ENCODE peak calls at places on chromosome X, in four cellular contexts. H is activated CD8-positive, alpha-beta memory T cell treated with anti-CD3 and anti-CD28 coated beads for 48 hours; P is midbrain; Z is RWPE2. I is an unnamed sample.

GRCh38 chrX:154018518-154019060 is 1.1 kb downstream of the IRAK1 start:
- DNase-seq in P (no peak), Z (no peak), H (no peak), I (no peak)

GRCh38 chrX:45591650-45592049 is 391.0 kb upstream of the DIPK2B start:
- DNase-seq in Z (no peak), H (no peak), P (no peak), I (no peak)

GRCh38 chrX:154827194-154827593 is 7.3 kb downstream of the SMIM9 start:
- DNase-seq in H (no peak), Z (no peak), P (no peak), I (no peak)

GRCh38 chrX:151228935-151229334 is 52.6 kb downstream of the GPR50 start:
- DNase-seq in P (no peak), H (no peak), Z (no peak), I (no peak)

GRCh38 chrX:39745782-39746181 is 352.0 kb downstream of the BCOR start:
- DNase-seq in H (no peak), Z (no peak), P (no peak), I (no peak)

GRCh38 chrX:18616688-18617087 is 55.2 kb downstream of the RS1 start:
- DNase-seq in P (no peak), Z (no peak), H (no peak), I (no peak)

GRCh38 chrX:6238576-6238975 is 9.9 kb upstream of the NLGN4X start:
- DNase-seq in P (no peak), H (no peak), Z (no peak), I (no peak)

GRCh38 chrX:4622768-4623167 is 909.3 kb upstream of the PRKX start:
- DNase-seq in P (no peak), Z (no peak), H (no peak), I (no peak)